ENCODE peak calls at places on chromosomes 4 and X, in five cellular contexts. One of them, this sample, is unnamed.

GRCh38 chr4:104577405-104577804 is 82.7 kb upstream of the CXXC4 start:
- DNase-seq in EH: no peak
- DNase-seq in NCI-H460: no peak
- DNase-seq in cardiac fibroblast: no peak
- DNase-seq in fibroblast of mammary gland: no peak
- DNase-seq in this sample: no peak

GRCh38 chr4:113971706-113972360 is 7.6 kb downstream of the ARSJ start:
- DNase-seq in EH: peak
- DNase-seq in NCI-H460: no peak
- DNase-seq in cardiac fibroblast: no peak
- DNase-seq in fibroblast of mammary gland: peak
- DNase-seq in this sample: no peak

GRCh38 chrX:13015536-13016236 is 28.7 kb downstream of the FAM9C start:
- DNase-seq in EH: no peak
- DNase-seq in NCI-H460: no peak
- DNase-seq in cardiac fibroblast: no peak
- DNase-seq in fibroblast of mammary gland: no peak
- DNase-seq in this sample: no peak

GRCh38 chr4:159455675-159456235 is 352.9 kb downstream of the RAPGEF2 start:
- DNase-seq in EH: peak
- DNase-seq in NCI-H460: peak
- DNase-seq in cardiac fibroblast: peak
- DNase-seq in fibroblast of mammary gland: peak
- DNase-seq in this sample: peak

GRCh38 chr4:95360256-95360903 is 188.4 kb downstream of the UNC5C start:
- DNase-seq in EH: no peak
- DNase-seq in NCI-H460: no peak
- DNase-seq in cardiac fibroblast: no peak
- DNase-seq in fibroblast of mammary gland: no peak
- DNase-seq in this sample: no peak

GRCh38 chrX:1500701-1501624 is 36.0 kb downstream of the P2RY8 start:
- DNase-seq in EH: peak
- DNase-seq in NCI-H460: no peak
- DNase-seq in cardiac fibroblast: no peak
- DNase-seq in fibroblast of mammary gland: no peak
- DNase-seq in this sample: no peak

GRCh38 chr4:183082053-183082452 is 17.0 kb upstream of the WWC2 start:
- DNase-seq in EH: no peak
- DNase-seq in NCI-H460: no peak
- DNase-seq in cardiac fibroblast: no peak
- DNase-seq in fibroblast of mammary gland: no peak
- DNase-seq in this sample: no peak

GRCh38 chr4:3797831-3798500 is 31.8 kb downstream of the ADRA2C start:
- DNase-seq in EH: no peak
- DNase-seq in NCI-H460: no peak
- DNase-seq in cardiac fibroblast: no peak
- DNase-seq in fibroblast of mammary gland: no peak
- DNase-seq in this sample: no peak

GRCh38 chrX:120604359-120604782 is 470 bp downstream of the MCTS1 start:
- DNase-seq in EH: peak
- DNase-seq in NCI-H460: no peak
- DNase-seq in cardiac fibroblast: peak
- DNase-seq in fibroblast of mammary gland: peak
- DNase-seq in this sample: no peak

GRCh38 chr4:180057198-180057821 is 2185.9 kb upstream of the TENM3 start:
- DNase-seq in EH: no peak
- DNase-seq in NCI-H460: no peak
- DNase-seq in cardiac fibroblast: no peak
- DNase-seq in fibroblast of mammary gland: no peak
- DNase-seq in this sample: no peak

GRCh38 chrX:46912098-46912672 is at the start of gene JADE3:
- DNase-seq in EH: peak
- DNase-seq in NCI-H460: peak
- DNase-seq in cardiac fibroblast: peak
- DNase-seq in fibroblast of mammary gland: peak
- DNase-seq in this sample: peak

GRCh38 chr4:112225157-112225556 is 6.4 kb upstream of the AP1AR start:
- DNase-seq in EH: peak
- DNase-seq in NCI-H460: no peak
- DNase-seq in cardiac fibroblast: no peak
- DNase-seq in fibroblast of mammary gland: no peak
- DNase-seq in this sample: no peak

GRCh38 chr4:88320174-88320779 is 35.9 kb upstream of the PPM1K start:
- DNase-seq in EH: no peak
- DNase-seq in NCI-H460: no peak
- DNase-seq in cardiac fibroblast: no peak
- DNase-seq in fibroblast of mammary gland: no peak
- DNase-seq in this sample: no peak

GRCh38 chrX:12953420-12953819 is 21.5 kb upstream of the TMSB4X start:
- DNase-seq in EH: no peak
- DNase-seq in NCI-H460: no peak
- DNase-seq in cardiac fibroblast: no peak
- DNase-seq in fibroblast of mammary gland: no peak
- DNase-seq in this sample: no peak

GRCh38 chr4:102439835-102440234 is 61.3 kb upstream of the NFKB1 start:
- DNase-seq in EH: peak
- DNase-seq in NCI-H460: no peak
- DNase-seq in cardiac fibroblast: peak
- DNase-seq in fibroblast of mammary gland: peak
- DNase-seq in this sample: no peak

GRCh38 chrX:20461576-20461975 is 194.9 kb upstream of the RPS6KA3 start:
- DNase-seq in EH: peak
- DNase-seq in NCI-H460: no peak
- DNase-seq in cardiac fibroblast: no peak
- DNase-seq in fibroblast of mammary gland: peak
- DNase-seq in this sample: no peak

This sample was measured in NCI-H526 treated with DMSO at 0.1 percent for 48 hours.